ENCODE peak calls at places on chromosomes 11 and 22, in ten cellular contexts. One of them, this sample, is unnamed.

GRCh38 chr22:35417606-35418005 is 17.7 kb downstream of the MCM5 start:
- DNase-seq in heart left ventricle: no peak
- DNase-seq in ovary: no peak
- DNase-seq in right lobe of liver: no peak
- DNase-seq in CD8-positive, alpha-beta T cell: no peak
- DNase-seq in psoas muscle: no peak
- DNase-seq in body of pancreas: no peak
- DNase-seq in lower lobe of right lung: no peak
- DNase-seq in heart right ventricle: no peak
- DNase-seq in A673: no peak
- DNase-seq in this sample: no peak

GRCh38 chr11:62383822-62384221 is 35.0 kb upstream of the SCGB1A1 start:
- DNase-seq in heart left ventricle: no peak
- DNase-seq in ovary: no peak
- DNase-seq in right lobe of liver: no peak
- DNase-seq in CD8-positive, alpha-beta T cell: no peak
- DNase-seq in psoas muscle: no peak
- DNase-seq in body of pancreas: no peak
- DNase-seq in lower lobe of right lung: no peak
- DNase-seq in heart right ventricle: no peak
- DNase-seq in A673: no peak
- DNase-seq in this sample: no peak

GRCh38 chr11:107018274-107018901 is at the start of gene GUCY1A2:
- DNase-seq in heart left ventricle: peak; percentile 56
- DNase-seq in ovary: no peak
- DNase-seq in right lobe of liver: peak; percentile 53
- DNase-seq in CD8-positive, alpha-beta T cell: no peak
- DNase-seq in psoas muscle: peak; percentile 20
- DNase-seq in body of pancreas: peak; percentile 14
- DNase-seq in lower lobe of right lung: peak; percentile 42
- DNase-seq in heart right ventricle: peak; percentile 28
- DNase-seq in A673: peak; percentile 74
- DNase-seq in this sample: peak; percentile 69

GRCh38 chr11:107792049-107792443 is 66.5 kb downstream of the SLC35F2 start:
- DNase-seq in heart left ventricle: no peak
- DNase-seq in ovary: no peak
- DNase-seq in right lobe of liver: no peak
- DNase-seq in CD8-positive, alpha-beta T cell: no peak
- DNase-seq in psoas muscle: no peak
- DNase-seq in body of pancreas: no peak
- DNase-seq in lower lobe of right lung: no peak
- DNase-seq in heart right ventricle: no peak
- DNase-seq in A673: no peak
- DNase-seq in this sample: no peak

GRCh38 chr22:18090286-18090685 is 12.5 kb downstream of the PEX26 start:
- DNase-seq in heart left ventricle: no peak
- DNase-seq in ovary: no peak
- DNase-seq in right lobe of liver: no peak
- DNase-seq in CD8-positive, alpha-beta T cell: no peak
- DNase-seq in psoas muscle: no peak
- DNase-seq in body of pancreas: no peak
- DNase-seq in lower lobe of right lung: no peak
- DNase-seq in heart right ventricle: no peak
- DNase-seq in A673: no peak
- DNase-seq in this sample: no peak

GRCh38 chr22:44931077-44931540 is 78.7 kb downstream of the PHF21B start:
- DNase-seq in heart left ventricle: peak; percentile 83
- DNase-seq in ovary: peak; percentile 82
- DNase-seq in right lobe of liver: peak; percentile 32
- DNase-seq in CD8-positive, alpha-beta T cell: no peak
- DNase-seq in psoas muscle: peak; percentile 29
- DNase-seq in body of pancreas: no peak
- DNase-seq in lower lobe of right lung: no peak
- DNase-seq in heart right ventricle: peak; percentile 78
- DNase-seq in A673: no peak
- DNase-seq in this sample: peak; percentile 80

GRCh38 chr11:2581151-2581930 is 118.5 kb downstream of the KCNQ1OT1 start:
- DNase-seq in heart left ventricle: peak; percentile 40
- DNase-seq in ovary: peak; percentile 5
- DNase-seq in right lobe of liver: peak; percentile 34
- DNase-seq in CD8-positive, alpha-beta T cell: no peak
- DNase-seq in psoas muscle: peak; percentile 11
- DNase-seq in body of pancreas: peak; percentile 12
- DNase-seq in lower lobe of right lung: peak; percentile 39
- DNase-seq in heart right ventricle: peak; percentile 7
- DNase-seq in A673: no peak
- DNase-seq in this sample: peak; percentile 40

GRCh38 chr22:30392661-30393321 is 4.0 kb upstream of the SEC14L2 start:
- DNase-seq in heart left ventricle: no peak
- DNase-seq in ovary: no peak
- DNase-seq in right lobe of liver: peak; percentile 93
- DNase-seq in CD8-positive, alpha-beta T cell: no peak
- DNase-seq in psoas muscle: no peak
- DNase-seq in body of pancreas: no peak
- DNase-seq in lower lobe of right lung: no peak
- DNase-seq in heart right ventricle: no peak
- DNase-seq in A673: no peak
- DNase-seq in this sample: no peak

GRCh38 chr11:60428517-60428916 is 855 bp upstream of the MS4A5 start:
- DNase-seq in heart left ventricle: no peak
- DNase-seq in ovary: no peak
- DNase-seq in right lobe of liver: no peak
- DNase-seq in CD8-positive, alpha-beta T cell: no peak
- DNase-seq in psoas muscle: no peak
- DNase-seq in body of pancreas: no peak
- DNase-seq in lower lobe of right lung: no peak
- DNase-seq in heart right ventricle: no peak
- DNase-seq in A673: peak; percentile 5
- DNase-seq in this sample: no peak

GRCh38 chr22:41382098-41382578 is 396 bp downstream of the TEF start:
- DNase-seq in heart left ventricle: peak; percentile 84
- DNase-seq in ovary: peak; percentile 84
- DNase-seq in right lobe of liver: peak; percentile 85
- DNase-seq in CD8-positive, alpha-beta T cell: peak; percentile 59
- DNase-seq in psoas muscle: peak; percentile 79
- DNase-seq in body of pancreas: peak; percentile 67
- DNase-seq in lower lobe of right lung: peak; percentile 81
- DNase-seq in heart right ventricle: peak; percentile 74
- DNase-seq in A673: peak; percentile 76
- DNase-seq in this sample: peak; percentile 91

GRCh38 chr11:69059429-69059828 is 10.7 kb downstream of the TPCN2 start:
- DNase-seq in heart left ventricle: peak; percentile 61
- DNase-seq in ovary: no peak
- DNase-seq in right lobe of liver: no peak
- DNase-seq in CD8-positive, alpha-beta T cell: no peak
- DNase-seq in psoas muscle: no peak
- DNase-seq in body of pancreas: no peak
- DNase-seq in lower lobe of right lung: no peak
- DNase-seq in heart right ventricle: no peak
- DNase-seq in A673: no peak
- DNase-seq in this sample: peak; percentile 26

GRCh38 chr11:63663809-63664208 is 7.4 kb downstream of the ATL3 start:
- DNase-seq in heart left ventricle: no peak
- DNase-seq in ovary: no peak
- DNase-seq in right lobe of liver: no peak
- DNase-seq in CD8-positive, alpha-beta T cell: no peak
- DNase-seq in psoas muscle: no peak
- DNase-seq in body of pancreas: no peak
- DNase-seq in lower lobe of right lung: no peak
- DNase-seq in heart right ventricle: no peak
- DNase-seq in A673: no peak
- DNase-seq in this sample: no peak

GRCh38 chr11:20249313-20249873 is 89.1 kb upstream of the DBX1 start:
- DNase-seq in heart left ventricle: no peak
- DNase-seq in ovary: no peak
- DNase-seq in right lobe of liver: no peak
- DNase-seq in CD8-positive, alpha-beta T cell: no peak
- DNase-seq in psoas muscle: no peak
- DNase-seq in body of pancreas: no peak
- DNase-seq in lower lobe of right lung: no peak
- DNase-seq in heart right ventricle: no peak
- DNase-seq in A673: no peak
- DNase-seq in this sample: no peak

GRCh38 chr22:34390400-34390799 is 470.1 kb upstream of the LARGE1 start:
- DNase-seq in heart left ventricle: no peak
- DNase-seq in ovary: no peak
- DNase-seq in right lobe of liver: no peak
- DNase-seq in CD8-positive, alpha-beta T cell: no peak
- DNase-seq in psoas muscle: no peak
- DNase-seq in body of pancreas: no peak
- DNase-seq in lower lobe of right lung: no peak
- DNase-seq in heart right ventricle: no peak
- DNase-seq in A673: no peak
- DNase-seq in this sample: no peak

GRCh38 chr22:43921361-43921760 is 2.2 kb upstream of the PNPLA3 start:
- DNase-seq in heart left ventricle: no peak
- DNase-seq in ovary: no peak
- DNase-seq in right lobe of liver: no peak
- DNase-seq in CD8-positive, alpha-beta T cell: no peak
- DNase-seq in psoas muscle: peak; percentile 63
- DNase-seq in body of pancreas: no peak
- DNase-seq in lower lobe of right lung: no peak
- DNase-seq in heart right ventricle: no peak
- DNase-seq in A673: no peak
- DNase-seq in this sample: no peak

GRCh38 chr11:117090111-117090706 is 8.0 kb downstream of the SIK3 start:
- DNase-seq in heart left ventricle: no peak
- DNase-seq in ovary: no peak
- DNase-seq in right lobe of liver: no peak
- DNase-seq in CD8-positive, alpha-beta T cell: no peak
- DNase-seq in psoas muscle: no peak
- DNase-seq in body of pancreas: no peak
- DNase-seq in lower lobe of right lung: no peak
- DNase-seq in heart right ventricle: no peak
- DNase-seq in A673: no peak
- DNase-seq in this sample: no peak

GRCh38 chr22:27986459-27986858 is 67.4 kb upstream of the PITPNB start:
- DNase-seq in heart left ventricle: peak; percentile 2
- DNase-seq in ovary: no peak
- DNase-seq in right lobe of liver: no peak
- DNase-seq in CD8-positive, alpha-beta T cell: no peak
- DNase-seq in psoas muscle: no peak
- DNase-seq in body of pancreas: no peak
- DNase-seq in lower lobe of right lung: no peak
- DNase-seq in heart right ventricle: no peak
- DNase-seq in A673: no peak
- DNase-seq in this sample: no peak

GRCh38 chr11:132848336-132848735 is 684.0 kb downstream of the OPCML start:
- DNase-seq in heart left ventricle: no peak
- DNase-seq in ovary: no peak
- DNase-seq in right lobe of liver: no peak
- DNase-seq in CD8-positive, alpha-beta T cell: no peak
- DNase-seq in psoas muscle: no peak
- DNase-seq in body of pancreas: no peak
- DNase-seq in lower lobe of right lung: no peak
- DNase-seq in heart right ventricle: no peak
- DNase-seq in A673: no peak
- DNase-seq in this sample: no peak

GRCh38 chr11:86955111-86955673 is at the start of gene FZD4:
- DNase-seq in heart left ventricle: peak; percentile 95
- DNase-seq in ovary: peak; percentile 92
- DNase-seq in right lobe of liver: peak; percentile 95
- DNase-seq in CD8-positive, alpha-beta T cell: peak; percentile 26
- DNase-seq in psoas muscle: peak; percentile 95
- DNase-seq in body of pancreas: peak; percentile 92
- DNase-seq in lower lobe of right lung: peak; percentile 93
- DNase-seq in heart right ventricle: peak; percentile 94
- DNase-seq in A673: peak; percentile 97
- DNase-seq in this sample: peak; percentile 98

GRCh38 chr11:38339835-38340440 is 1741.9 kb upstream of the RAG2 start:
- DNase-seq in heart left ventricle: no peak
- DNase-seq in ovary: no peak
- DNase-seq in right lobe of liver: no peak
- DNase-seq in CD8-positive, alpha-beta T cell: no peak
- DNase-seq in psoas muscle: no peak
- DNase-seq in body of pancreas: no peak
- DNase-seq in lower lobe of right lung: no peak
- DNase-seq in heart right ventricle: no peak
- DNase-seq in A673: no peak
- DNase-seq in this sample: no peak
- H3K4me1 ChIP-seq in heart left ventricle: no peaks in the 10 kb centered on the region
- H3K4me1 ChIP-seq in ovary: no peaks in the 10 kb centered on the region
- H3K4me1 ChIP-seq in right lobe of liver: no peaks in the 10 kb centered on the region
- H3K4me1 ChIP-seq in CD8-positive, alpha-beta T cell: no peaks in the 10 kb centered on the region
- H3K4me1 ChIP-seq in psoas muscle: no peaks in the 10 kb centered on the region
- H3K4me1 ChIP-seq in body of pancreas: no peaks in the 10 kb centered on the region
- H3K4me1 ChIP-seq in lower lobe of right lung: no peaks in the 10 kb centered on the region
- H3K4me1 ChIP-seq in heart right ventricle: no peaks in the 10 kb centered on the region
- H3K4me1 ChIP-seq in A673: no peaks in the 10 kb centered on the region
- H3K4me1 ChIP-seq in this sample: no peaks in the 10 kb centered on the region

DNA sequence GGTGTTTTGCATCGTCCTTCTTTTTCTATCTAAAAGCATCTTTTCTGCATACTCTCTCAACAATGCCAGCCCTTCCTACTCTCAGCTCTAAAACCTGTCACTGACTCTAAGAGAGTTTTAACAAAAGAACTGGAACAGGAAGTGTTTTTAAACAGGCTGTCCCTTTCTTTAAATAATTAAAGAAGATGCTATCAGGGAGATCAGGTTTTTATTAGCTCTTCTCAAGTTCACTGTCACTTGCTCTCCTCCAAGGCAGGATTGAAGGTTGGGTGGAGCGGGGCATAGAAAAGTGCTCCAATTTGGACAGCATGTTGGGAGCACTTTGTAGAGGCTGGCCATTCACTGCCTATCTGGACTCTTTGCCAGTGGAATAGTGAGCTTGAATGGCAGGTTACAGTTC is 56.4 kb upstream of the BARX2 start:
- DNase-seq in heart left ventricle: no peak
- DNase-seq in ovary: no peak
- DNase-seq in right lobe of liver: no peak
- DNase-seq in CD8-positive, alpha-beta T cell: no peak
- DNase-seq in psoas muscle: no peak
- DNase-seq in body of pancreas: no peak
- DNase-seq in lower lobe of right lung: no peak
- DNase-seq in heart right ventricle: no peak
- DNase-seq in A673: peak; percentile 64
- DNase-seq in this sample: no peak
- H3K4me1 ChIP-seq in heart left ventricle: peaks cover 27% of the 10 kb centered on the region
- H3K4me1 ChIP-seq in ovary: no peaks in the 10 kb centered on the region
- H3K4me1 ChIP-seq in right lobe of liver: no peaks in the 10 kb centered on the region
- H3K4me1 ChIP-seq in CD8-positive, alpha-beta T cell: no peaks in the 10 kb centered on the region
- H3K4me1 ChIP-seq in psoas muscle: no peaks in the 10 kb centered on the region
- H3K4me1 ChIP-seq in body of pancreas: peaks cover 73% of the 10 kb centered on the region
- H3K4me1 ChIP-seq in lower lobe of right lung: peaks cover 81% of the 10 kb centered on the region
- H3K4me1 ChIP-seq in heart right ventricle: no peaks in the 10 kb centered on the region
- H3K4me1 ChIP-seq in A673: peaks cover 56% of the 10 kb centered on the region
- H3K4me1 ChIP-seq in this sample: peaks cover 4% of the 10 kb centered on the region

GRCh38 chr11:12402691-12403120 is 25.3 kb downstream of the PARVA start:
- DNase-seq in heart left ventricle: no peak
- DNase-seq in ovary: no peak
- DNase-seq in right lobe of liver: no peak
- DNase-seq in CD8-positive, alpha-beta T cell: no peak
- DNase-seq in psoas muscle: no peak
- DNase-seq in body of pancreas: no peak
- DNase-seq in lower lobe of right lung: no peak
- DNase-seq in heart right ventricle: no peak
- DNase-seq in A673: no peak
- DNase-seq in this sample: no peak
- H3K4me1 ChIP-seq in heart left ventricle: peaks cover 25% of the 10 kb centered on the region
- H3K4me1 ChIP-seq in ovary: peaks cover 29% of the 10 kb centered on the region
- H3K4me1 ChIP-seq in right lobe of liver: no peaks in the 10 kb centered on the region
- H3K4me1 ChIP-seq in CD8-positive, alpha-beta T cell: no peaks in the 10 kb centered on the region
- H3K4me1 ChIP-seq in psoas muscle: peaks cover 2% of the 10 kb centered on the region
- H3K4me1 ChIP-seq in body of pancreas: peaks cover 50% of the 10 kb centered on the region
- H3K4me1 ChIP-seq in lower lobe of right lung: peaks cover 31% of the 10 kb centered on the region
- H3K4me1 ChIP-seq in heart right ventricle: peaks cover 47% of the 10 kb centered on the region
- H3K4me1 ChIP-seq in A673: no peaks in the 10 kb centered on the region
- H3K4me1 ChIP-seq in this sample: peaks cover 22% of the 10 kb centered on the region

GRCh38 chr22:39177791-39178190 is 25.3 kb upstream of the CBX7 start:
- DNase-seq in heart left ventricle: peak; percentile 76
- DNase-seq in ovary: no peak
- DNase-seq in right lobe of liver: no peak
- DNase-seq in CD8-positive, alpha-beta T cell: no peak
- DNase-seq in psoas muscle: no peak
- DNase-seq in body of pancreas: no peak
- DNase-seq in lower lobe of right lung: no peak
- DNase-seq in heart right ventricle: peak; percentile 54
- DNase-seq in A673: no peak
- DNase-seq in this sample: peak; percentile 63
- H3K4me1 ChIP-seq in heart left ventricle: peaks cover 64% of the 10 kb centered on the region
- H3K4me1 ChIP-seq in ovary: peaks cover 26% of the 10 kb centered on the region
- H3K4me1 ChIP-seq in right lobe of liver: no peaks in the 10 kb centered on the region
- H3K4me1 ChIP-seq in CD8-positive, alpha-beta T cell: peaks cover 46% of the 10 kb centered on the region
- H3K4me1 ChIP-seq in psoas muscle: peaks cover 35% of the 10 kb centered on the region
- H3K4me1 ChIP-seq in body of pancreas: peaks cover 42% of the 10 kb centered on the region
- H3K4me1 ChIP-seq in lower lobe of right lung: peaks cover 69% of the 10 kb centered on the region
- H3K4me1 ChIP-seq in heart right ventricle: peaks cover 57% of the 10 kb centered on the region
- H3K4me1 ChIP-seq in A673: peaks cover 20% of the 10 kb centered on the region
- H3K4me1 ChIP-seq in this sample: peaks cover 32% of the 10 kb centered on the region

This sample was measured in right cardiac atrium.